ENCODE peak calls at places on chromosomes 16 and 17, in five cellular contexts. D, W, T, N and S are unnamed samples.

GRCh38 chr17:60506312-60506711 is 19.7 kb downstream of the APPBP2 start:
- DNase-seq in D (no peak), W (no peak), T (no peak), N (no peak), S (no peak)

GRCh38 chr16:79047337-79047736 is 553.2 kb downstream of the MAF start:
- DNase-seq in D (no peak), W (no peak), T (no peak), N (no peak), S (no peak)

GRCh38 chr17:82891911-82892310 is 52.1 kb upstream of the ZNF750 start:
- DNase-seq in D (no peak), W (no peak), T (no peak), N (no peak), S (no peak)

GRCh38 chr17:39753514-39754160 is 15.9 kb downstream of the GRB7 start:
- DNase-seq in D (peak; percentile 64), W (no peak), T (peak; percentile 72), N (peak; percentile 56), S (peak; percentile 66)

GRCh38 chr17:65994679-65995078 is 197.3 kb downstream of the CEP112 start:
- DNase-seq in D (no peak), W (no peak), T (no peak), N (no peak), S (no peak)

GRCh38 chr17:35371934-35372333 is 1.5 kb downstream of the SLFN11 start:
- DNase-seq in D (no peak), W (no peak), T (no peak), N (no peak), S (no peak)

GRCh38 chr16:185691-186090 is 5.4 kb downstream of the HBQ1 start:
- DNase-seq in D (no peak), W (no peak), T (no peak), N (no peak), S (no peak)

GRCh38 chr16:14462811-14463210 is 167.2 kb downstream of the PARN start:
- DNase-seq in D (no peak), W (no peak), T (no peak), N (no peak), S (no peak)

GRCh38 chr17:32689348-32689747 is 187.6 kb downstream of the MYO1D start:
- DNase-seq in D (no peak), W (no peak), T (no peak), N (no peak), S (no peak)

GRCh38 chr16:79301036-79301435 is 299.5 kb downstream of the MAF start:
- DNase-seq in D (no peak), W (no peak), T (no peak), N (no peak), S (no peak)

GRCh38 chr16:47858333-47859067 is 297.3 kb downstream of the ABCC12 start:
- DNase-seq in D (no peak), W (no peak), T (no peak), N (no peak), S (no peak)

GRCh38 chr17:83078378-83079339 is 750 bp upstream of the METRNL start:
- DNase-seq in D (no peak), W (peak; percentile 78), T (no peak), N (no peak), S (no peak)

GRCh38 chr17:10875411-10875810 is 37.5 kb upstream of the PIRT start:
- DNase-seq in D (no peak), W (no peak), T (no peak), N (no peak), S (no peak)

GRCh38 chr17:47687748-47688147 is 6.2 kb upstream of the TBKBP1 start:
- DNase-seq in D (no peak), W (peak; percentile 27), T (no peak), N (peak; percentile 60), S (no peak)

GRCh38 chr16:2428051-2428786 is 1.0 kb upstream of the CCNF start:
- DNase-seq in D (no peak), W (no peak), T (peak; percentile 58), N (peak; percentile 61), S (no peak)